ENCODE peak calls at places on chromosomes 1 and 21, in four cellular contexts. E is EL, Y is caudate nucleus, H is hippocampal formation. T is an unnamed sample.

GRCh38 chr1:64093941-64094340 is 109.5 kb upstream of the UBE2U start:
- DNase-seq in E (no peak), Y (no peak), H (no peak), T (peak)

GRCh38 chr21:17003763-17004373 is 509.0 kb upstream of the CXADR start:
- DNase-seq in E (peak), Y (no peak), H (no peak), T (peak)

GRCh38 chr1:245687636-245688535 is 533.1 kb downstream of the KIF26B start:
- DNase-seq in E (no peak), Y (no peak), H (no peak), T (no peak)

GRCh38 chr1:212700892-212701819 is 1.5 kb upstream of the BATF3 start:
- DNase-seq in E (peak), Y (no peak), H (peak), T (no peak)

GRCh38 chr1:74324684-74325448 is 89.7 kb downstream of the TNNI3K start:
- DNase-seq in E (no peak), Y (no peak), H (no peak), T (no peak)

GRCh38 chr1:109107785-109108184 is 6.1 kb upstream of the ELAPOR1 start:
- DNase-seq in E (no peak), Y (no peak), H (no peak), T (no peak)

GRCh38 chr1:232381676-232382075 is 248.3 kb downstream of the SIPA1L2 start:
- DNase-seq in E (no peak), Y (no peak), H (no peak), T (no peak)

GRCh38 chr1:34199927-34200326 is 23.2 kb downstream of the C1orf94 start:
- DNase-seq in E (no peak), Y (no peak), H (no peak), T (peak)

GRCh38 chr1:46406881-46407608 is 12.9 kb downstream of the FAAH start:
- DNase-seq in E (no peak), Y (no peak), H (no peak), T (no peak)

GRCh38 chr1:31437433-31438037 is 24.5 kb downstream of the SERINC2 start:
- DNase-seq in E (no peak), Y (no peak), H (no peak), T (no peak)

GRCh38 chr1:143698016-143698415 is 273.8 kb downstream of the FAM72C start:
- DNase-seq in E (peak), Y (no peak), H (no peak), T (peak)

T was measured in bronchial epithelial cell.